ENCODE peak calls at places on chromosomes 7 and 10, in eight cellular contexts. B is heart left ventricle, K is HFFc6, X is IMR-90, J is MM.1S, C is neural progenitor cell, D is endothelial cell, Y is nephron progenitor cell. A is an unnamed sample.

GRCh38 chr7:104371216-104371796 is 42.9 kb downstream of the LHFPL3 start:
- DNase-seq in B (no peak), K (no peak), X (no peak), J (no peak), C (no peak), D (no peak), Y (no peak), A (no peak)

GRCh38 chr10:110992011-110992800 is 72.8 kb downstream of the SHOC2 start:
- DNase-seq in B (no peak), K (no peak), X (peak), J (no peak), C (no peak), D (no peak), Y (no peak), A (no peak)

GRCh38 chr10:78264361-78264760 is 230.7 kb downstream of the RPS24 start:
- DNase-seq in B (no peak), K (no peak), X (no peak), J (no peak), C (no peak), D (no peak), Y (no peak), A (no peak)

GRCh38 chr7:36967387-36967786 is 243.1 kb upstream of the AOAH start:
- DNase-seq in B (peak), K (peak), X (peak), J (peak), C (peak), D (peak), Y (peak), A (no peak)

GRCh38 chr10:61628875-61629513 is 33.7 kb upstream of the CABCOCO1 start:
- DNase-seq in B (no peak), K (peak), X (peak), J (no peak), C (no peak), D (no peak), Y (no peak), A (no peak)

GRCh38 chr10:97977673-97978072 is 52.7 kb downstream of the CRTAC1 start:
- DNase-seq in B (no peak), K (no peak), X (no peak), J (no peak), C (no peak), D (no peak), Y (no peak), A (no peak)

GRCh38 chr10:78028438-78029293 is 649 bp downstream of the POLR3A start:
- DNase-seq in B (no peak), K (peak), X (peak), J (peak), C (peak), D (peak), Y (peak), A (no peak)

GRCh38 chr10:27207350-27207749 is 33.2 kb downstream of the ACBD5 start:
- DNase-seq in B (no peak), K (no peak), X (peak), J (no peak), C (no peak), D (no peak), Y (no peak), A (no peak)

GRCh38 chr10:29926649-29927048 is 132.7 kb downstream of the JCAD start:
- DNase-seq in B (no peak), K (peak), X (peak), J (no peak), C (peak), D (no peak), Y (peak), A (no peak)

GRCh38 chr10:51092402-51092801 is 18.1 kb downstream of the PRKG1 start:
- DNase-seq in B (peak), K (peak), X (peak), J (no peak), C (no peak), D (no peak), Y (no peak), A (no peak)

GRCh38 chr10:129373718-129374117 is 93.3 kb upstream of the MGMT start:
- DNase-seq in B (no peak), K (no peak), X (no peak), J (no peak), C (no peak), D (no peak), Y (no peak), A (peak)

GRCh38 chr10:83214178-83214577 is 925.1 kb upstream of the GHITM start:
- DNase-seq in B (no peak), K (no peak), X (no peak), J (no peak), C (no peak), D (no peak), Y (no peak), A (no peak)

GRCh38 chr10:66622050-66622449 is 303.8 kb upstream of the LRRTM3 start:
- DNase-seq in B (no peak), K (no peak), X (no peak), J (no peak), C (no peak), D (no peak), Y (no peak), A (no peak)

GRCh38 chr7:137538361-137538762 is 194.8 kb upstream of the PTN start:
- DNase-seq in B (no peak), K (peak), X (peak), J (no peak), C (no peak), D (no peak), Y (no peak), A (no peak)

GRCh38 chr10:71260622-71261325 is 48.4 kb downstream of the UNC5B start:
- DNase-seq in B (peak), K (peak), X (peak), J (no peak), C (peak), D (no peak), Y (peak), A (no peak)

GRCh38 chr10:51421853-51422252 is 277.5 kb downstream of the CSTF2T start:
- DNase-seq in B (no peak), K (no peak), X (peak), J (no peak), C (no peak), D (no peak), Y (no peak), A (no peak)

GRCh38 chr7:101717986-101718746 is 89.1 kb upstream of the MYL10 start:
- DNase-seq in B (no peak), K (peak), X (peak), J (no peak), C (no peak), D (no peak), Y (no peak), A (no peak)

GRCh38 chr10:52347327-52347667 is 33.2 kb downstream of the DKK1 start:
- DNase-seq in B (peak), K (no peak), X (no peak), J (no peak), C (no peak), D (no peak), Y (no peak), A (no peak)

GRCh38 chr10:101560293-101561067 is 27.6 kb downstream of the POLL start:
- DNase-seq in B (peak), K (no peak), X (no peak), J (no peak), C (no peak), D (no peak), Y (no peak), A (no peak)

GRCh38 chr7:142908921-142909870 is 23.7 kb upstream of the TRPV6 start:
- DNase-seq in B (no peak), K (no peak), X (no peak), J (peak), C (peak), D (peak), Y (no peak), A (no peak)

GRCh38 chr7:56046728-56047445 is 4.4 kb downstream of the PSPH start:
- DNase-seq in B (no peak), K (peak), X (peak), J (no peak), C (peak), D (no peak), Y (no peak), A (no peak)

GRCh38 chr7:151693140-151693539 is 173.4 kb upstream of the RHEB start:
- DNase-seq in B (no peak), K (no peak), X (no peak), J (no peak), C (no peak), D (no peak), Y (no peak), A (peak)

GRCh38 chr7:151079199-151079910 is 1.3 kb downstream of the FASTK start:
- DNase-seq in B (peak), K (no peak), X (no peak), J (no peak), C (no peak), D (no peak), Y (no peak), A (no peak)

GRCh38 chr7:2431260-2431867 is 28.0 kb downstream of the CHST12 start:
- DNase-seq in B (no peak), K (no peak), X (no peak), J (peak), C (peak), D (peak), Y (no peak), A (no peak)
- TF ChIP-seq CTCF in B (peak), K (peak), X (peak), J (peak), C (peak), D (peak), Y (peak), A (peak)

GRCh38 chr10:57654856-57655255 is 612.8 kb downstream of the IPMK start:
- DNase-seq in B (no peak), K (no peak), X (no peak), J (peak), C (no peak), D (no peak), Y (no peak), A (no peak)

GRCh38 chr10:57661206-57661605 is 606.5 kb downstream of the IPMK start:
- DNase-seq in B (no peak), K (no peak), X (no peak), J (no peak), C (no peak), D (no peak), Y (no peak), A (no peak)

DNA sequence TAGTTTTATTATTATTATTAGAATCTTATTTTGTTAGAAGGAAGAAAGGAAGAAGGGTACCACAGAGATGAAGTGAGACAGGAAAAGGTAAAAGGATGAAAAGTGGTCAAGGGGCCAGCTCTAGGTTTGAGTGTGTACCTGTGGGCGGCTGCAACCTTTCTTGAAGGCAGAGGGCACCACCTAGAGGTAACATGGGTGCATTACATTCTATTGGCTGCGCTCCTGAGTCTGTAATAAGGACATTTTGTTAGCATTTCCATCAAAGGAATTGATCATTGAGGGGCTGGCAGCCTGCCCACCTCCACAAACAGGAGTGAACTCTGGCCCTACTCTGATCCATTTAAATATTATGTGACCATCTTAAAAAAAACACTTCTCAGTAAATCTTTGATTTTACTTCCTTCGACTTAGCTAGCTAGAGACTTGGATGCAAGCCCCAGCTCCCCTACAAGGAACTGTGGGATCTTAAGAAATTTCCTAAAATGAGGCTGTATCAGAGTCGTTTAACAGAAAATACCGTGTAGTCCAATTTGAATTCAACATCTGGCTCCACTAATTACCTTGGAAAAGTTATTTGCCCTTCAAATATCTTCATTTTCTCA is 610.4 kb downstream of the IPMK start:
- DNase-seq in B (no peak), K (peak), X (peak), J (peak), C (peak), D (peak), Y (peak), A (no peak)
- TF ChIP-seq CTCF in B (peak), K (peak), X (peak), J (peak), C (peak), D (peak), Y (peak), A (peak)

GRCh38 chr7:146960747-146961416 is 844.3 kb downstream of the CNTNAP2 start:
- DNase-seq in B (no peak), K (no peak), X (no peak), J (no peak), C (peak), D (no peak), Y (no peak), A (no peak)
- TF ChIP-seq CTCF in B (no peak), K (no peak), X (no peak), J (no peak), C (peak), D (no peak), Y (no peak), A (peak)

GRCh38 chr7:127486654-127487053 is 94.1 kb upstream of the ZNF800 start:
- DNase-seq in B (no peak), K (no peak), X (peak), J (no peak), C (peak), D (no peak), Y (no peak), A (no peak)
- TF ChIP-seq CTCF in B (no peak), K (peak), X (no peak), J (no peak), C (peak), D (no peak), Y (no peak), A (no peak)

DNA sequence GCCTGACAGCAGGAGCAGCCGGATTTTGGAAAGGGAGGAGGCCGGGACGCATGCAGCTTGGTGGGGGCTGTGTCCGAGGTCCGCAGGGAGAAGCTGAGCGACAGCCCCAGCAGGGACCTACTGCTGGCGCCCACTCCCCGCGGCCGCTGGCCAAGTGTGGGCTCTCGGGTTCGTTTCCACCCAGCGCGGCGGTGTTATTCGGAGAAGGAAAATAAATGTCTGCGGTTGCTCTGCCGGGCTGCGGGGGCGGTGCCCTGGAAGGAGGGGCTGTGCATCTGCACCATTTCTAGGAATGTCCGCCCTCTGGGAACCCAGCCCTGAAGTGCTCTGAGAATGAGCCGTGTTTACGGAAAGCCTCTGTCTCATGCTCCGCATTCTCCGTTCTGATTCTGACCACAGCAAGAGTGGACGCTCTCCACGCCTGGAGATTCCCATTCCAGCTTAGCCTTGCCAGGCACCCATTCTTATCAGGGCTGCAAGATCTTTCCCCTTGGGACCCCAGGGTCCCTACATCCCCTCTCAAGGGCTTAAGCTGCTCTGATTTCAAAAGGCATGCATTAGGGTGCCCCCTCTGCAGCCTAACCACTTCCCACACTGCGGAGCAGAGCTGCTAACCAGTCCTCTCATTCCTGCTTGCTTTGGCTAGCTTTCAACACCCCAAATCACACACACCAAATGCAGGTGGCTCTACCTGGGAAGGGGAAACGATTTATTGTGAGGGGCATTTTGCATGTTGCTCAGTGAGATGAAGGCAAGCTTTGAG is 256.6 kb upstream of the GLI3 start:
- DNase-seq in B (peak), K (peak), X (peak), J (no peak), C (peak), D (peak), Y (peak), A (peak)
- TF ChIP-seq CTCF in B (peak), K (peak), X (no peak), J (no peak), C (no peak), D (no peak), Y (no peak), A (peak)

DNA sequence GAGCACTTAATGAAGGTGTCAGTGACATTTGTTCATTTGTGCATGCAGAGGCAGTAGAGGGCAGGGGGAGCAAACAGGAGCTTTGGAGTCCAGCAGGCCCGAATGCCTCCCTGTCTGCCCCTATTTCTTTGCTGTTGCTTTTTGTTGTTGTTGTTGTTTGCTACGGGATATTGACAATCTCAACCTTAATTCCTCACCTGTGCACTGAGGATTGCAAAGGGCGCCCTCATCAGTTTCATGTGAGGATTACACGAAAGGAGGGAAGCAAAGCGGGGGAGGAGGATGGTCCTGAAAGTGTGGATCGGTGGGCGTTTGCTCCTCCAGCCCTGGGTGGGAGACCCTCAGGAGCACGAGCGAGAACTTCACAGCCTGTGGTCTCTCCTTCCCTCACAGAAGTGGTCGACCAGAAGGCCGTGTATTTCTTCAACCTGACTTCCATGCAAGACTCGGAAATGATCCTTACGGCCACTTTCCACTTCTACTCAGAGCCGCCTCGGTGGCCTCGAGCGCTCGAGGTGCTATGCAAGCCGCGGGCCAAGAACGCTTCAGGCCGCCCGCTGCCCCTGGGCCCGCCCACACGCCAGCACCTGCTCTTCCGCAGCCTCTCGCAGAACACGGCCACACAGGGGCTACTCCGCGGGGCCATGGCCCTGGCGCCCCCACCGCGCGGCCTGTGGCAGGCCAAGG is 9.5 kb downstream of the GDF10 start:
- DNase-seq in B (no peak), K (no peak), X (no peak), J (no peak), C (peak), D (peak), Y (no peak), A (no peak)
- TF ChIP-seq CTCF in B (peak), K (peak), X (peak), J (peak), C (peak), D (peak), Y (peak), A (peak)

GRCh38 chr7:47481656-47482012 is 100.3 kb downstream of the TNS3 start:
- DNase-seq in B (no peak), K (no peak), X (no peak), J (no peak), C (no peak), D (no peak), Y (no peak), A (no peak)

GRCh38 chr7:47478926-47479791 is 102.8 kb downstream of the TNS3 start:
- DNase-seq in B (no peak), K (no peak), X (no peak), J (peak), C (no peak), D (no peak), Y (no peak), A (no peak)

GRCh38 chr7:47480576-47481538 is 101.1 kb downstream of the TNS3 start:
- DNase-seq in B (no peak), K (no peak), X (no peak), J (peak), C (peak), D (no peak), Y (no peak), A (no peak)

GRCh38 chr7:47478017-47478344 is 103.9 kb downstream of the TNS3 start:
- DNase-seq in B (no peak), K (no peak), X (peak), J (no peak), C (no peak), D (no peak), Y (no peak), A (no peak)

DNA sequence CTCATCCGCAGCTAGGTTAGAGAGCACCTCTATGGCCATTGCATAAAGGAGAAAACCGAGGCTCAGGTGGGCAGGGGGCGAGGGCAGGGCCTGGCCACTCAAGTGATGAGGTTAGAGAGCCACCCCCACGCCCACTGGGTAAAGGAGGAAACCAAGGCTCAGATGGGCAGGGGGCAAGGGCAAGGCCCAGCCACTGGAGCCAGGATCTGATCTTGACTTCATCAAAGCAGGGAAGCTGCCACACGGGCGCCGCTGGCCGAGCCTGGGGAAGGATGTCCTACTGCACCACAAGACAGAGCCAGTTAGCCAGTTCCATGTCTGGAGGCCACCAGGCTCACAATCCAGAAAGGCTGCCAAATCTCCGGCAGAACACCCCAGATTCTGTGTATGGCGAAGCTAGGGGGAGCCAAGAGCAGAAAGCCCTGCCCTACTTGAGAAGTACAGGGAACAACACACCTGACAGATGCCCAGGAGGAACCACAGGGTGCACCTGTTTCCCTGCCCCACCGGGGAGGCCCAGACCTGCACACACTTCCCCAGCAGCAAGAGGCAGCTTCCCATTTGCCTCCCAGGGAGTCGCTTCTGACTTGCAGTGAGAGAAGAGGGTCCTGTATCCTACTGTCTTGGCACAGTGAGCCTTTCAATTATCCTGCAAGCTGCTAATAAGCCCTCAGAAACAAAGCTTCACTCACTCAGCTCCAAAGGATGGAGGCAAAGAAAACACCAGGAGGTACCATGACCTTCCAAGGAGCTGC is 101.9 kb downstream of the TNS3 start:
- DNase-seq in B (no peak), K (no peak), X (no peak), J (peak), C (peak), D (no peak), Y (no peak), A (no peak)
- TF ChIP-seq CTCF in B (no peak), K (no peak), X (no peak), J (peak), C (no peak), D (no peak), Y (no peak), A (no peak)

GRCh38 chr7:20653636-20654035 is 38.2 kb downstream of the ABCB5 start:
- DNase-seq in B (no peak), K (no peak), X (no peak), J (no peak), C (no peak), D (no peak), Y (no peak), A (no peak)

GRCh38 chr7:20647908-20648776 is 32.7 kb downstream of the ABCB5 start:
- DNase-seq in B (no peak), K (no peak), X (no peak), J (peak), C (peak), D (peak), Y (peak), A (no peak)

GRCh38 chr7:20650782-20651181 is 35.3 kb downstream of the ABCB5 start:
- DNase-seq in B (no peak), K (no peak), X (no peak), J (no peak), C (no peak), D (no peak), Y (no peak), A (no peak)

GRCh38 chr7:20647051-20647450 is 31.6 kb downstream of the ABCB5 start:
- DNase-seq in B (no peak), K (no peak), X (no peak), J (no peak), C (no peak), D (no peak), Y (no peak), A (no peak)

GRCh38 chr7:20651960-20652544 is 36.6 kb downstream of the ABCB5 start:
- DNase-seq in B (no peak), K (no peak), X (no peak), J (peak), C (no peak), D (no peak), Y (no peak), A (no peak)
- TF ChIP-seq CTCF in B (peak), K (peak), X (peak), J (peak), C (peak), D (peak), Y (peak), A (peak)